ENCODE peak calls at places on chromosome 18, in four cellular contexts. K, U, Y and H are unnamed samples.

GRCh38 chr18:10086458-10086857 is 172.6 kb downstream of the VAPA start:
- DNase-seq in K (peak; percentile 41), U (no peak), Y (no peak), H (peak; percentile 79)

GRCh38 chr18:7576685-7577084 is 9.6 kb downstream of the PTPRM start:
- DNase-seq in K (peak; percentile 84), U (peak; percentile 71), Y (no peak), H (no peak)

GRCh38 chr18:28792404-28793103 is 615.6 kb upstream of the CDH2 start:
- DNase-seq in K (peak; percentile 26), U (no peak), Y (no peak), H (no peak)

GRCh38 chr18:3540805-3541548 is 91.0 kb downstream of the TGIF1 start:
- DNase-seq in K (peak; percentile 63), U (no peak), Y (no peak), H (peak; percentile 80)

GRCh38 chr18:44754567-44754966 is 73.9 kb downstream of the SETBP1 start:
- DNase-seq in K (no peak), U (no peak), Y (no peak), H (no peak)

GRCh38 chr18:37440206-37440605 is 125.4 kb downstream of the CELF4 start:
- DNase-seq in K (no peak), U (no peak), Y (no peak), H (no peak)

GRCh38 chr18:45441110-45441842 is 174.0 kb upstream of the SLC14A2 start:
- DNase-seq in K (peak; percentile 46), U (peak; percentile 4), Y (no peak), H (no peak)

GRCh38 chr18:10477863-10478260 is 23.4 kb downstream of the APCDD1 start:
- DNase-seq in K (no peak), U (no peak), Y (no peak), H (no peak)

GRCh38 chr18:3604626-3605408 is 154.8 kb downstream of the TGIF1 start:
- DNase-seq in K (peak; percentile 94), U (peak; percentile 98), Y (no peak), H (no peak)

GRCh38 chr18:76620326-76620813 is 125.3 kb upstream of the ZNF516 start:
- DNase-seq in K (no peak), U (peak; percentile 77), Y (no peak), H (peak; percentile 95)

GRCh38 chr18:36653870-36654269 is 174.9 kb downstream of the TPGS2 start:
- DNase-seq in K (no peak), U (no peak), Y (no peak), H (no peak)

GRCh38 chr18:25298853-25299274 is 53.1 kb downstream of the ZNF521 start:
- DNase-seq in K (peak; percentile 89), U (peak; percentile 99), Y (no peak), H (no peak)

GRCh38 chr18:55096261-55097026 is 137.2 kb upstream of the CCDC68 start:
- DNase-seq in K (peak; percentile 72), U (peak; percentile 72), Y (peak; percentile 37), H (peak; percentile 76)

GRCh38 chr18:13266208-13267100 is 47.9 kb downstream of the LDLRAD4 start:
- DNase-seq in K (no peak), U (no peak), Y (no peak), H (peak; percentile 42)

GRCh38 chr18:45998244-45998643 is 31.1 kb upstream of the EPG5 start:
- DNase-seq in K (no peak), U (no peak), Y (no peak), H (no peak)

GRCh38 chr18:25234740-25235345 is 117.1 kb downstream of the ZNF521 start:
- DNase-seq in K (no peak), U (no peak), Y (no peak), H (no peak)

GRCh38 chr18:10893761-10894160 is 255.6 kb downstream of the PIEZO2 start:
- DNase-seq in K (no peak), U (no peak), Y (no peak), H (no peak)

GRCh38 chr18:77086656-77087390 is 45.8 kb downstream of the MBP start:
- DNase-seq in K (no peak), U (no peak), Y (no peak), H (peak; percentile 72)

GRCh38 chr18:304887-305529 is 37.2 kb upstream of the THOC1 start:
- DNase-seq in K (peak; percentile 31), U (no peak), Y (no peak), H (peak; percentile 55)

GRCh38 chr18:13321923-13322322 is 103.4 kb downstream of the LDLRAD4 start:
- DNase-seq in K (no peak), U (no peak), Y (no peak), H (no peak)

GRCh38 chr18:13191779-13192178 is 26.8 kb upstream of the LDLRAD4 start:
- DNase-seq in K (no peak), U (no peak), Y (no peak), H (peak; percentile 73)

GRCh38 chr18:75344615-75345014 is 82.9 kb downstream of the SMIM21 start:
- DNase-seq in K (no peak), U (no peak), Y (no peak), H (no peak)

GRCh38 chr18:31497711-31498449 is at the start of gene DSG2:
- DNase-seq in K (peak; percentile 59), U (no peak), Y (peak; percentile 72), H (peak; percentile 94)

GRCh38 chr18:67302043-67302442 is 214.5 kb downstream of the DSEL start:
- DNase-seq in K (peak; percentile 39), U (peak; percentile 51), Y (no peak), H (no peak)

GRCh38 chr18:42814184-42814583 is 301.3 kb downstream of the RIT2 start:
- DNase-seq in K (no peak), U (no peak), Y (no peak), H (no peak)

GRCh38 chr18:74380916-74381315 is 65.3 kb downstream of the C18orf63 start:
- DNase-seq in K (no peak), U (no peak), Y (no peak), H (no peak)

GRCh38 chr18:32768646-32769206 is 4.1 kb downstream of the KLHL14 start:
- DNase-seq in K (no peak), U (no peak), Y (no peak), H (no peak)

GRCh38 chr18:27942706-27943105 is 234.2 kb downstream of the CDH2 start:
- DNase-seq in K (peak; percentile 24), U (peak; percentile 34), Y (no peak), H (no peak)

GRCh38 chr18:58669731-58670379 is 1.4 kb upstream of the MALT1 start:
- DNase-seq in K (peak; percentile 95), U (peak; percentile 68), Y (no peak), H (no peak)
- H3K9ac ChIP-seq in K (peak overlapping the region; percentile 83), U (peak overlapping the region; percentile 57), Y (no peak overlapping the region), H (no peak overlapping the region)

GRCh38 chr18:70295192-70295522 is 6.3 kb downstream of the SOCS6 start:
- DNase-seq in K (no peak), U (no peak), Y (no peak), H (no peak)
- H3K4me1 ChIP-seq in K (peaks cover 30% of the 10 kb centered on the region), U (peaks cover 20% of the 10 kb centered on the region), Y (peaks cover 16% of the 10 kb centered on the region), H (peaks cover 7% of the 10 kb centered on the region)

GRCh38 chr18:8960740-8961657 is 141.5 kb upstream of the NDUFV2 start:
- DNase-seq in K (peak; percentile 86), U (peak; percentile 86), Y (no peak), H (no peak)

GRCh38 chr18:8958660-8959059 is 143.8 kb upstream of the NDUFV2 start:
- DNase-seq in K (no peak), U (no peak), Y (no peak), H (no peak)

GRCh38 chr18:8962192-8962772 is 140.2 kb upstream of the NDUFV2 start:
- DNase-seq in K (no peak), U (no peak), Y (no peak), H (no peak)

GRCh38 chr18:8957731-8958130 is 144.8 kb upstream of the NDUFV2 start:
- DNase-seq in K (no peak), U (no peak), Y (no peak), H (no peak)

DNA sequence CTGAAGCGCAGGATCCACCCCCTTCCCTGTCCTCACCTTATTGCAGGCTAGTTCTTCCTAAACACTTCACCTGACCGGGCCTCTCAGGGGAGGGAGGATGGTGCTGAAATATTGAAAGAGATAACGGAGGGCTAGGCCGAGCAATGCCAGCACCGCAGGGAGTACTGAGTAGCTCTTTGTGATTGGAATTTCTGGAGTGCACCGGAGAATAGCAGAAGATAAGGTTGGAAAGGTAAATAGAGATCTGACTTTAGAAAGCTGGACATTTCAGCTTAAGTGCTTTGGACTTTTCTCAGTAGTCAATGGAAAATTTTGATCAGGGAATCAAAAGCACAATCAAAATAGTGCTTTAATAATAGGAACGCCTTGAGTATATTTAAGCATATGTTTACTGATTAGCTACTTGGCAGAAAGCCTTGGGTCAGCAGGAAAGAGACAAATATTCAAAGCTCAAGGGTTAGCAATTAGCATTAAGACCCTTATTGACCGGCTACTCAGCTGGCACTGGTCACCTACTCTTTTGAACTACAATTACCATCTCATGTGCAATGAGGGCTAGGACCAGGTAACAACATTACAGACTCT is 142.9 kb upstream of the NDUFV2 start:
- DNase-seq in K (no peak), U (no peak), Y (no peak), H (peak; percentile 76)
- H3K27ac ChIP-seq in K (no peak overlapping the region), U (no peak overlapping the region), Y (no peak overlapping the region), H (no peak overlapping the region)

DNA sequence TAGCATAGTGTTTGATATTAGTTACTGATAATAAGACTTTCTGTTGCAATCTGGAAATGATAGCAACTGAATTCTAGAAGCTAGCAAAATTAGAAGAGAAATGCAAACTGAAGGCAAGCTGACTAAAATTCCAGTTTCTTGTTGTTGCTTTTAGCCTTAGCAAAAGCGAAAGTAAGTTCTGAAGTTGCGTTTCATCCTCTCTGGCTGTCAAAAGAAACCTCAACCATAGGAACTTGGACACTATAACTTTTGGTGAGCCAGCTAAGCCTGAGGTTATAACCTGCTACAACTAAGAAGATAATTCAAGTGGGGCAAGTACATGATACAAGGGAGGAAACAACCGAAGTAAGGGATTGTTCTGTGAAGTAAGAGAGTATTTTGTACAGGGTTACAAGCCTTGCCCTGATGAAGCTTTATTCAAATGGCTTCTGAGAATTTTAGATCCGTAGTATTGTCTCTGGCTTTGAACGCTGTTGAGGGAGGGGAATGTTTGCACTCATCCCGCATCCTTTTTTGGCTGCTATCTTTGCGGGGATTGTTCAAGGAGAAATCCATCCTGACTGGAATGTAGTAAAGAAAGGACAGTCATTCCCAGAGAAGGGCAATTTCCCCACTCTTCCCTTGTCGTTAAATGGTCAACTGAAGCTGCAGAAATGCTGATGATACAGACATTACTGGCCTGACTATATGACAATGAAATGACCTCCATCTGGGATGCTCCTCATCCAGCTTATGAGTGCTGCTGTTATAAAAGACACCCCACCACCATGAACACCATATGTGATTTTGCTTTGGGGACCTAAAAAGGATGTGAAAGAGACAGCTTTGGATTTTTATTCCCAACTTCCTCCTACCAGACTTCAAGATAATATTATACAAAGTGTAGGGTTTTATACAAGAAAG is 7.0 kb upstream of the TMX3 start:
- DNase-seq in K (no peak), U (no peak), Y (no peak), H (no peak)
- H3K9ac ChIP-seq in K (no peak overlapping the region), U (no peak overlapping the region), Y (no peak overlapping the region), H (no peak overlapping the region)

DNA sequence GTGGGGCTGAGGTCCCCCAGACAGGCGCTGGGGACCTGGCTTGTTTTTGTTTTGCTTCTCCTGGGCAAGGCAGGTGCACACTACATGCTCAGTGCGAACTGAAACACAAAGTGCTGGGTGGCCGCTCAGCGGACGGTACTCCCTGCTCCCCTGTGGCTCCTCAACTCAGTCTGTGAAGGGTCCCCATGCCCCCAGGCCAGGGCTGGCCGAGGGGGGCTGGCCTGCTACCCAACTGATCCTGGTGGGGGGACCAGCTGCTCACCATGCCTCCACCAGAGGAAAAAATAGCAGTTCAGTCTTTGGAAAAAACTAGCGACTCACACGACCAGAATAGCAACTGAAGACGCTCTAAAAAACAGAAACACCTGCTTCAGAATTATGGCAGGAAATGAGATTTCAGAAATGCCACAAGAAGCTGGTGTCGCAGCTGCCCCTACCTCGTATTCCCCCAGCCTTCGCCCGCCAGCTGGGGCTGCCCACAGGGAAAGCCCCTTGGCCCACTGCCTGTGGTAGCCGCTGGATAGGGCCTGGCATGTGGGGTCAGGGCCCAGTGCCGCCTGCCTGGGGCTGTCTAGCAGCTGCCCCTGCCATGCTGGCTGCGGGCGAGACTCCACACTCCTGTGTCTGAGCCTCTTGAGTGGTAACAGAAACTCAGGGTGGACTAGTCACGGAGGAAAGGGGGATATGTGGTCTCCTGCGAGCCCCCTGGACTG is 43.7 kb downstream of the MEX3C start:
- DNase-seq in K (no peak), U (no peak), Y (peak; percentile 35), H (no peak)
- H3K4me1 ChIP-seq in K (no peaks in the 10 kb centered on the region), U (no peaks in the 10 kb centered on the region), Y (no peaks in the 10 kb centered on the region), H (peaks cover 2% of the 10 kb centered on the region)